ENCODE peak calls at places on chromosomes 12 and 14, in four cellular contexts. S is psoas muscle; M is fibroblast of lung; J is CD8-positive, alpha-beta T cell. W is an unnamed sample. For H3K4me1, the result is how much of the 10 kb centered on the place peaks cover.

GRCh38 chr12:22900401-22900800 is 275.4 kb downstream of the ETNK1 start:
- DNase-seq in S (no peak), M (no peak), J (no peak), W (no peak)

GRCh38 chr12:55724940-55725309 is 3.9 kb downstream of the CD63 start:
- DNase-seq in S (peak), M (no peak), J (no peak), W (no peak)

GRCh38 chr12:85663631-85664030 is 172.6 kb downstream of the RASSF9 start:
- DNase-seq in S (no peak), M (no peak), J (no peak), W (no peak)

GRCh38 chr12:82517808-82518207 is 159.5 kb downstream of the METTL25 start:
- DNase-seq in S (no peak), M (no peak), J (no peak), W (no peak)

GRCh38 chr12:82687020-82687951 is 580 bp downstream of the TMTC2 start:
- DNase-seq in S (peak), M (peak), J (peak), W (peak)

GRCh38 chr12:60263146-60263545 is 667.3 kb downstream of the SLC16A7 start:
- DNase-seq in S (no peak), M (peak), J (no peak), W (no peak)

GRCh38 chr14:100854435-100854834 is 28.5 kb downstream of the MEG3 start:
- DNase-seq in S (peak), M (no peak), J (no peak), W (peak)

GRCh38 chr12:131604146-131604844 is 106.6 kb upstream of the SFSWAP start:
- DNase-seq in S (no peak), M (no peak), J (peak), W (no peak)

GRCh38 chr14:35400707-35401421 is 3.7 kb downstream of the NFKBIA start:
- DNase-seq in S (peak), M (no peak), J (no peak), W (no peak)

GRCh38 chr12:27999521-27999920 is 27.0 kb upstream of the PTHLH start:
- DNase-seq in S (no peak), M (peak), J (no peak), W (no peak)

GRCh38 chr14:20794644-20795369 is 7.8 kb downstream of the RNASE1 start:
- DNase-seq in S (no peak), M (no peak), J (no peak), W (no peak)

GRCh38 chr12:84741727-84742126 is 170.9 kb downstream of the SLC6A15 start:
- DNase-seq in S (no peak), M (no peak), J (no peak), W (peak)

GRCh38 chr14:105487449-105487985 is 831 bp downstream of the CRIP1 start:
- DNase-seq in S (no peak), M (no peak), J (peak), W (peak)

GRCh38 chr12:104909761-104910160 is 48.3 kb downstream of the SLC41A2 start:
- DNase-seq in S (no peak), M (peak), J (no peak), W (no peak)

GRCh38 chr14:61296151-61296550 is 15.0 kb upstream of the TMEM30B start:
- DNase-seq in S (no peak), M (no peak), J (no peak), W (no peak)

GRCh38 chr12:132000286-132000872 is 50.6 kb downstream of the EP400 start:
- DNase-seq in S (no peak), M (no peak), J (no peak), W (no peak)

GRCh38 chr14:31880935-31881334 is 196.2 kb upstream of the ARHGAP5 start:
- DNase-seq in S (no peak), M (peak), J (no peak), W (no peak)

GRCh38 chr14:29926228-29926627 is 1.4 kb downstream of the PRKD1 start:
- DNase-seq in S (no peak), M (no peak), J (no peak), W (no peak)

GRCh38 chr14:73750161-73750901 is 36.1 kb upstream of the PNMA1 start:
- DNase-seq in S (no peak), M (no peak), J (no peak), W (no peak)

GRCh38 chr14:77372304-77372841 is 4.5 kb downstream of the TMED8 start:
- DNase-seq in S (no peak), M (peak), J (no peak), W (no peak)

GRCh38 chr12:132336451-132337413 is 7.3 kb upstream of the GALNT9 start:
- DNase-seq in S (no peak), M (no peak), J (no peak), W (no peak)

GRCh38 chr12:62247646-62248045 is 12.6 kb upstream of the USP15 start:
- DNase-seq in S (no peak), M (no peak), J (no peak), W (no peak)

GRCh38 chr14:35750202-35750904 is 58.7 kb downstream of the RALGAPA1 start:
- DNase-seq in S (no peak), M (no peak), J (no peak), W (no peak)

GRCh38 chr12:65695077-65695865 is 129.0 kb upstream of the HMGA2 start:
- DNase-seq in S (no peak), M (peak), J (no peak), W (peak)

GRCh38 chr12:109732321-109733305 is 19.0 kb downstream of the FAM222A start:
- DNase-seq in S (peak), M (no peak), J (no peak), W (peak)

GRCh38 chr12:22101749-22102243 is 55.8 kb downstream of the CMAS start:
- DNase-seq in S (peak), M (peak), J (no peak), W (peak)

GRCh38 chr14:89374908-89375307 is 42.1 kb downstream of the FOXN3 start:
- DNase-seq in S (no peak), M (no peak), J (no peak), W (no peak)

GRCh38 chr14:102917469-102918211 is 4.8 kb upstream of the AMN start:
- DNase-seq in S (peak), M (peak), J (peak), W (peak)

GRCh38 chr12:90974286-90974685 is 19.3 kb upstream of the CCER1 start:
- DNase-seq in S (no peak), M (peak), J (no peak), W (no peak)

GRCh38 chr14:21311614-21312013 is 31.7 kb downstream of the RPGRIP1 start:
- DNase-seq in S (no peak), M (no peak), J (no peak), W (no peak)

GRCh38 chr14:64060648-64061096 is 207.9 kb downstream of the SYNE2 start:
- DNase-seq in S (no peak), M (no peak), J (no peak), W (no peak)

GRCh38 chr12:102964872-102965271 is 7.4 kb downstream of the ASCL1 start:
- DNase-seq in S (no peak), M (no peak), J (no peak), W (no peak)

GRCh38 chr12:34033628-34034296 is 11.5 kb downstream of the ALG10 start:
- DNase-seq in S (no peak), M (peak), J (no peak), W (no peak)

GRCh38 chr12:24901975-24902461 is 46.9 kb downstream of the BCAT1 start:
- DNase-seq in S (no peak), M (peak), J (no peak), W (no peak)

GRCh38 chr12:24903305-24904088 is 45.4 kb downstream of the BCAT1 start:
- DNase-seq in S (no peak), M (peak), J (no peak), W (no peak)

GRCh38 chr12:24905431-24905830 is 43.5 kb downstream of the BCAT1 start:
- DNase-seq in S (no peak), M (peak), J (no peak), W (no peak)

GRCh38 chr12:24904871-24905270 is 44.0 kb downstream of the BCAT1 start:
- DNase-seq in S (no peak), M (no peak), J (no peak), W (no peak)

GRCh38 chr12:24902521-24903304 is 46.2 kb downstream of the BCAT1 start:
- DNase-seq in S (peak), M (peak), J (no peak), W (no peak)
- H3K4me3 ChIP-seq in S (peak), M (peak), J (peak), W (peak)

DNA sequence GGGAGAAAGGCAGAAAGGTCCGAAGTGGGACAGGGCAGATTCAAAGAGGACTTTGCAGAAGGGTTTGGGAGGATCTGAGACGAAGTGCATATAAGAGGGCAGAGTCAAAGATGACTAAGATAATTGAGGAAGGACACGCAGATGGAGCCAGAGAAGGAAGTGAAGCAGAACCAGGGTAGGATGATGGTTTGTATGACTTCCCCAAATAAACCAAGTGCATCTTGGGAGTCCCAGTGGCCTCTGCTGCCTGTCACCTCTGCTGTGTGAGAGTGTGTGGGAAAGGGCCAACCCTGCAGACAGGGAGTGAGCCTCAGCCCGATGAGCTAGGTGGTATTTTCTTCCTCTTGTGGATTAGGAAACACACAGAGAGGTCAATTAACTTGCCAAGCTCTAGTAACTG is 36.8 kb downstream of the FLVCR2 start:
- DNase-seq in S (no peak), M (no peak), J (no peak), W (peak)
- H3K4me1 ChIP-seq in S (under half), M (under half), J (under half), W (under half)

GRCh38 chr14:75479770-75480600 is 42.3 kb upstream of the BATF start:
- DNase-seq in S (no peak), M (no peak), J (no peak), W (no peak)
- H3K27ac ChIP-seq in S (no peak), M (no peak), J (no peak), W (no peak)

GRCh38 chr12:56787498-56787897 is 24.4 kb downstream of the HSD17B6 start:
- DNase-seq in S (no peak), M (no peak), J (no peak), W (no peak)

DNA sequence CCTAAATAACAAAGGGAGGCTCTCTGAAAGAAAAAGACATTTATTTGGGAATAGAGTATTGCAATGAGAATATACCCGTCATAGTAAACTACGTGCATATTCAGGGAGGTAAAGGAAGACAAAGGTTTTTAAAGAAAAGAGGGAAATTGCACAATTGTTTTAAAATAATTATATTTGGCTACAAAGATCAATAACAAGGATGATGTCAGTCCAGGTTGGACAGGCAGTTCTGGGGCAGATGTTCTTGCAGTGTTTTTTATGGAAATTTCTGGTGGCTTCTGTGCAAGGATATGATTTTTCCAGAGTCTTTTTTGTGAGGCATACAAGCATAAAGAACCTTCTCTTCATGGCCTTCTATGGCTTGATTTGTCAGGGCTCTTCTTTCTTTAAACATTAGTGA is 29.6 kb downstream of the HSD17B6 start:
- DNase-seq in S (no peak), M (no peak), J (no peak), W (no peak)
- H3K4me3 ChIP-seq in S (no peak), M (no peak), J (no peak), W (no peak)

GRCh38 chr14:104263671-104264358 is 125.4 kb downstream of the KIF26A start:
- DNase-seq in S (no peak), M (no peak), J (no peak), W (no peak)
- H3K4me1 ChIP-seq in S (under half), M (under half), J (under half), W (under half)

GRCh38 chr12:122374707-122375106 is 47.8 kb downstream of the CLIP1 start:
- DNase-seq in S (no peak), M (no peak), J (no peak), W (no peak)
- H3K27ac ChIP-seq in S (peak), M (no peak), J (no peak), W (no peak)

DNA sequence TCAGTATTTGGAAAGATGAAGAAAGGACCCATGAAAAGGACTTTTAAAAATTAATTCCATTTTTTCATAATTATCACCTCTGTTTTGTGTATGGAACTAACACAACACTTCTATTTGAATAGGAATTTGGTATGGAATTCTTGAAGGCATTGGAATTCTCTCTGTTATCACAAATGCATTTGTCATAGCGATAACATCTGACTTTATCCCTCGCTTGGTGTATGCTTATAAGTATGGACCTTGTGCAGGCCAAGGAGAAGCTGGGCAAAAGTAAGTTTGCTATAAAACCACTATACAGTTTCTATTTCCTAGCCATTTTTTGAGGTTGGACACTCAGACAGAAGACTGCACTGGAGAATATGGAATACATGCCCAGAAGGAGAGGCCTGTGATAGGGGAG is 98.6 kb downstream of the SLC5A8 start:
- DNase-seq in S (no peak), M (peak), J (no peak), W (no peak)
- H3K4me3 ChIP-seq in S (no peak), M (no peak), J (no peak), W (no peak)

DNA sequence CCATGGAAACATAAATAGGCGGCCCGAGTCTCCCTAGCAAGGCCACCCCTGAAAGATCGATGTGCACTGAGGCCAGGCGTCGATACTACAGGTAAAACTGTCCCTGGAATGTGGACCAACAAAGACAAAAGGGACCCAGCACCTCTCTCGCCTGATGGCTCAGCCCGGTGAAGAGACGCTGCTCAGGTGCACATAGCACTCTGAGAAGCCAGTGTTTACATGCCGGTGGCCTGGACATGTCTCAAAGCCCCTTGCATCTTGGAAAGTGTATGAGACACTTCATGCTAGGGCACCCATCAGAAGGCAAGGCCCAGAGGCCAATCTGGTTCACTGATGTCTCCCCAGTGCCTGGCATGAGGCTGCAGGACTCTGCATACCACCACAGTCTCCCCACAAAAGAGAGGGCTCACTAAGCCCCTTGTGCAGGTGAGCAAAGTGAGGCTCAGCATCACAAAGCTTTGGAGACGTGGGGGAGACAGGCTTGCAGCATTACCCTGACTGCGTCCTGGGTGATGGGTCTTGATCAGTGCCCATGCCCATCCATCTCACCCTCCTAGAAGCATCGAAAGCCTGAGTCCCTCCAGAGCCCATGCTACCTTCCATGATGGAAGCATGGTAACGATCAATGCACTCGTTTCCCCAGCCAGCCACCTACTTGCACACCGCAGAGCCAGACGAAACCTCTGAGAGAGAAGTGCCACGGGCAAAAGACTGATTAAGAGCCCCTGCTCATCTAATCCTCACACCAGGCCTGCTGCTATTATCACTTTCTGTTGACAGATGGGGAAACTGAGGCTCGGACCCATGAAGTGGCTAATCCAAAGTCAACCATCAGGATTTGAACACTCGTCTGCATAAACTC is 16.1 kb downstream of the BCL11B start:
- DNase-seq in S (no peak), M (no peak), J (no peak), W (no peak)
- H3K4me1 ChIP-seq in S (under half), M (under half), J (half or more), W (under half)

GRCh38 chr14:90678420-90678819 is 137.8 kb downstream of the TTC7B start:
- DNase-seq in S (no peak), M (peak), J (no peak), W (no peak)

GRCh38 chr14:90676356-90676755 is 139.9 kb downstream of the TTC7B start:
- DNase-seq in S (no peak), M (peak), J (no peak), W (no peak)

GRCh38 chr14:90677484-90678045 is 138.7 kb downstream of the TTC7B start:
- DNase-seq in S (no peak), M (peak), J (no peak), W (no peak)

GRCh38 chr14:90675399-90675798 is 140.8 kb downstream of the TTC7B start:
- DNase-seq in S (peak), M (peak), J (no peak), W (peak)

GRCh38 chr14:90676859-90677258 is 139.4 kb downstream of the TTC7B start:
- DNase-seq in S (no peak), M (peak), J (no peak), W (no peak)
- H3K27ac ChIP-seq in S (peak), M (no peak), J (no peak), W (no peak)

DNA sequence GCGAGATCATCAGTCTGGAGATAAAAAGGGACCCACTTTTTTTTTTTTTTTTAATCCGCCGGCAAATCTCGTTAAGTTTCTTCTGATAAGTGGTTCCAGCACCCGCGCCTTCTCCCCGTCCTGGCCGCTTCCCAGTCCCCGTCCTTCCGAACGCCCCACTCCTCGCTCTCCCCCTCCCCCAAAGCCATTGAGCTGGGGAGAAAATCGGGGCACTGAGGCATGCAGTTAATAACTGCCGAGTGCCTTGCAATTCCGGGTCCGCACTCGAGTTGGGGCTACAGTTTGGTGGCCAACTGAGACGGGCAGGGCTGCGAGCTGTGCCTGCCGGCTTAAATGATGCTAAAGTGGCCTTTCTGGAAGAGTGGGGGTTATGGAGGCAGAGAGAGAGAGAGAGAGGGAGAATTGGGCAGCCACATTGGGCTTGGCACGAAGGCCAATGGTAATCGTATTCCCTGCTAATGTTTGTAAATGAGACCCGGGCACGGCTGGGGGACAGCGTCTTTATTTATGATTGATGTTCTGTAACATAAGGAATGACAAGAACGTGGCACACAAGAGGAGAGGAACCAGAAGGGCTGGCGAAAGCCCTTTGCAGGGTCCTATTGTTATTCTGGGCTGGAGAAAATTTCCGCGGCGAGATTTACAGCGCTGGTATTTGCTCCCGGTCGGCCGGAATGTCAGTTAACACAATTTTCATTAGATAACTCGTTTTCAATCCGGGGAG is 115.4 kb upstream of the MYL2 start:
- DNase-seq in S (no peak), M (no peak), J (no peak), W (no peak)
- H3K4me3 ChIP-seq in S (no peak), M (no peak), J (no peak), W (no peak)

W was measured in right cardiac atrium.